ENCODE peak calls at places on chromosomes 7 and 10, in five cellular contexts. O, N, I, Z and A are unnamed samples.

GRCh38 chr7:100503350-100503735 is 19.6 kb downstream of the NYAP1 start:
- DNase-seq in N (no peak), I (no peak), Z (no peak), O (no peak), A (no peak)

GRCh38 chr7:151122276-151122675 is 36.0 kb downstream of the AGAP3 start:
- DNase-seq in I (no peak), O (peak; percentile 51), Z (no peak), N (no peak), A (no peak)

GRCh38 chr10:34152434-34152833 is 662.7 kb downstream of the PARD3 start:
- DNase-seq in I (no peak), O (no peak), N (no peak), Z (no peak), A (no peak)

GRCh38 chr7:128705891-128706333 is 33.2 kb upstream of the CALU start:
- DNase-seq in Z (no peak), N (no peak), I (no peak), O (no peak), A (no peak)

GRCh38 chr7:13257661-13258060 is 570.2 kb downstream of the ARL4A start:
- DNase-seq in Z (no peak), O (no peak), I (no peak), N (no peak), A (no peak)

GRCh38 chr7:133167300-133167699 is 85.4 kb upstream of the CHCHD3 start:
- DNase-seq in O (peak; percentile 11), N (no peak), Z (no peak), I (no peak), A (no peak)

GRCh38 chr10:44850356-44850934 is 60.7 kb upstream of the TMEM72 start:
- DNase-seq in N (no peak), Z (peak; percentile 43), I (no peak), O (no peak), A (no peak)

GRCh38 chr10:24750695-24751094 is 27.0 kb upstream of the ARHGAP21 start:
- DNase-seq in I (no peak), N (no peak), O (no peak), Z (no peak), A (no peak)

GRCh38 chr7:47260270-47260669 is 321.6 kb downstream of the TNS3 start:
- DNase-seq in Z (no peak), I (no peak), N (no peak), O (no peak), A (no peak)

GRCh38 chr7:100215895-100216294 is 3.9 kb upstream of the PVRIG start:
- DNase-seq in N (peak; percentile 50), O (no peak), Z (no peak), I (no peak), A (no peak)

GRCh38 chr7:107179326-107180163 is 10.7 kb downstream of the HBP1 start:
- DNase-seq in I (no peak), Z (no peak), O (no peak), N (no peak), A (no peak)

GRCh38 chr7:119377-120163 is 72.8 kb upstream of the FAM20C start:
- DNase-seq in Z (peak; percentile 60), I (peak; percentile 21), N (peak; percentile 55), O (no peak), A (no peak)

GRCh38 chr10:94725871-94726270 is 36.6 kb upstream of the CYP2C19 start:
- DNase-seq in I (no peak), N (no peak), Z (no peak), O (no peak), A (no peak)

GRCh38 chr10:84401838-84402611 is 73.6 kb downstream of the CCSER2 start:
- DNase-seq in Z (no peak), O (peak; percentile 22), I (no peak), N (no peak), A (no peak)

GRCh38 chr10:48233643-48234042 is 40.9 kb downstream of the FRMPD2 start:
- DNase-seq in I (no peak), N (no peak), O (no peak), Z (no peak), A (no peak)

GRCh38 chr10:57689898-57690297 is 577.8 kb downstream of the IPMK start:
- DNase-seq in O (no peak), Z (no peak), N (no peak), I (no peak), A (no peak)

GRCh38 chr10:71864861-71865473 is 13.9 kb upstream of the PSAP start:
- DNase-seq in N (no peak), O (no peak), I (no peak), Z (no peak), A (no peak)

GRCh38 chr7:47574473-47575328 is 7.2 kb downstream of the TNS3 start:
- DNase-seq in O (no peak), Z (peak; percentile 70), N (no peak), I (no peak), A (no peak)

GRCh38 chr7:30805931-30806330 is 34.7 kb downstream of the MINDY4 start:
- DNase-seq in Z (no peak), I (no peak), N (no peak), O (no peak), A (no peak)

GRCh38 chr7:76020031-76020714 is 25.8 kb upstream of the TMEM120A start:
- DNase-seq in N (peak; percentile 76), I (peak; percentile 83), Z (peak; percentile 80), O (peak; percentile 84), A (peak; percentile 91)

DNA sequence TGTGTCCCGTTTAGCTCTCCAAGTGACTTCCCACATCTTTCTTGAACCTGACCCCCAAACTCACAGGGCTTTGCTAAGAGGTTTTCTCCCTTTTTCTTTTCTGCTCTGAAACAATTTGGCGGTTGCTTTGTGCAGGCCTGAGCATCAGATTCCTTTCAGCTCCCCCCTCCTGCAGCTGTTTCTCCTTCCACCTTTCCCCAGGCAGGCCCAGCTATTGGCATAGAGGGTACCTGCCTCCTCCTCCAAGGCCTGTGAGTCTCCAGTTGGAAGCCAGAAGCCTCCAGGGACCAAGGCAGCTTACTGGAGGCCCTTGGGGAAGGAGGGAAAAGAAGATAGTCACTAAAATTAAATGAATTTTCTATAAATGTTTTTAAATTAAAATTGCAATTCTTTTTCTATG is 7.7 kb downstream of the VAX1 start:
- DNase-seq in I (no peak), O (peak; percentile 24), N (no peak), Z (no peak), A (peak; percentile 46)
- H3K4me3 ChIP-seq in I (no peak overlapping the region), O (no peak overlapping the region), N (no peak overlapping the region), Z (no peak overlapping the region), A (no peak overlapping the region)

GRCh38 chr7:149156898-149157297 is 9.6 kb downstream of the ZNF398 start:
- DNase-seq in Z (no peak), O (no peak), I (no peak), N (no peak), A (no peak)
- H3K36me3 ChIP-seq in Z (peaks cover 4% of the 10 kb centered on the region), O (peaks cover 73% of the 10 kb centered on the region), I (peaks cover 5% of the 10 kb centered on the region), N (peaks cover 28% of the 10 kb centered on the region), A (peaks cover 36% of the 10 kb centered on the region)

GRCh38 chr10:74310652-74311257 is 159.7 kb downstream of the ADK start:
- DNase-seq in I (no peak), N (no peak), O (peak; percentile 18), Z (no peak), A (no peak)

GRCh38 chr10:74320026-74320425 is 169.0 kb downstream of the ADK start:
- DNase-seq in Z (no peak), I (no peak), N (no peak), O (no peak), A (no peak)

DNA sequence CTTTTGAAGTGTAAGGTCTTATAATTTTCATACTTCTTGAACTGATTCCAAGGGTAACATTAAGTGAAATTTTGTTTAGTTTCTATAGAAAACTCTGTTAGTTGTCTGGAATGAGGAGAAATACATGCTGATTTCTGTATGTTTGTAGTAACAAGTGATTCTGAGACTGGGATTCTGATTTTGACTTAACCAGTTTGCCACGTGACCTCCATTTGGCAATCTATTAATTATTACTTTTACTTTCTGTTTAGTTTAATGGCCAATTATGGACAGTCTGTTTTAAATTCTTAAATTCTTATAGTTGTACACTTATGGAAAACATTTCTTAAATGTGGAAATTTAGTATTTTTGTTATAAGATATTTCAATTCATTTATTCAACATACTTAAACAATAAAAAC is 163.1 kb downstream of the ADK start:
- DNase-seq in N (no peak), I (no peak), O (no peak), Z (no peak), A (no peak)
- H3K4me3 ChIP-seq in N (peak overlapping the region; percentile 53), I (no peak overlapping the region), O (no peak overlapping the region), Z (no peak overlapping the region), A (no peak overlapping the region)

GRCh38 chr10:11831520-11831951 is 8.4 kb downstream of the PROSER2 start:
- DNase-seq in N (no peak), Z (peak; percentile 21), I (no peak), O (no peak), A (no peak)

GRCh38 chr10:11832042-11832441 is 8.9 kb downstream of the PROSER2 start:
- DNase-seq in I (no peak), O (no peak), Z (no peak), N (no peak), A (no peak)

GRCh38 chr10:11828682-11829284 is 5.6 kb downstream of the PROSER2 start:
- DNase-seq in Z (no peak), O (peak; percentile 35), N (no peak), I (no peak), A (peak; percentile 66)

GRCh38 chr10:11827414-11827813 is 4.3 kb downstream of the PROSER2 start:
- DNase-seq in I (no peak), N (no peak), O (no peak), Z (no peak), A (no peak)

GRCh38 chr10:11830836-11831519 is 7.8 kb downstream of the PROSER2 start:
- DNase-seq in Z (peak; percentile 50), O (no peak), N (no peak), I (no peak), A (peak; percentile 68)
- H3K36me3 ChIP-seq in Z (no peaks in the 10 kb centered on the region), O (no peaks in the 10 kb centered on the region), N (no peaks in the 10 kb centered on the region), I (no peaks in the 10 kb centered on the region), A (no peaks in the 10 kb centered on the region)